ENCODE peak calls at places on chromosomes 3 and 15, in four cellular contexts. M is HepG2, C is GM12878, X is K562. E is an unnamed sample.

GRCh38 chr3:195906865-195907729 is 1.3 kb downstream of the TNK2 start:
- DNase-seq in X (no peak), M (no peak), C (peak), E (no peak)

GRCh38 chr3:30401971-30402370 is 204.4 kb upstream of the TGFBR2 start:
- DNase-seq in C (no peak), M (no peak), X (no peak), E (no peak)

GRCh38 chr3:73255609-73256029 is 194.2 kb downstream of the EBLN2 start:
- DNase-seq in C (no peak), X (peak), M (no peak), E (no peak)

GRCh38 chr3:115646027-115646690 is 22.8 kb downstream of the GAP43 start:
- DNase-seq in M (no peak), C (no peak), X (no peak), E (no peak)

GRCh38 chr3:181782306-181782924 is 70.7 kb downstream of the SOX2 start:
- DNase-seq in M (no peak), X (no peak), C (no peak), E (no peak)

GRCh38 chr3:36714343-36714742 is 50.0 kb downstream of the DCLK3 start:
- DNase-seq in C (no peak), X (no peak), M (no peak), E (no peak)

GRCh38 chr3:29922990-29923746 is 642.3 kb downstream of the RBMS3 start:
- DNase-seq in M (peak), X (no peak), C (no peak), E (no peak)

GRCh38 chr15:92893200-92893599 is 6.9 kb upstream of the CHD2 start:
- DNase-seq in C (no peak), M (no peak), X (no peak), E (no peak)

GRCh38 chr3:176919836-176920760 is 277.2 kb downstream of the TBL1XR1 start:
- DNase-seq in C (no peak), X (no peak), M (peak), E (no peak)

GRCh38 chr3:138854940-138855339 is 20.2 kb upstream of the PIK3CB start:
- DNase-seq in M (no peak), X (no peak), C (no peak), E (no peak)

GRCh38 chr3:172057624-172058023 is 18.2 kb downstream of the FNDC3B start:
- DNase-seq in M (no peak), X (no peak), C (no peak), E (no peak)

GRCh38 chr15:96270581-96271172 is 59.8 kb upstream of the NR2F2 start:
- DNase-seq in X (no peak), M (peak), C (no peak), E (no peak)

GRCh38 chr15:82159922-82160321 is 102.6 kb downstream of the EFL1 start:
- DNase-seq in C (no peak), X (no peak), M (no peak), E (no peak)

DNA sequence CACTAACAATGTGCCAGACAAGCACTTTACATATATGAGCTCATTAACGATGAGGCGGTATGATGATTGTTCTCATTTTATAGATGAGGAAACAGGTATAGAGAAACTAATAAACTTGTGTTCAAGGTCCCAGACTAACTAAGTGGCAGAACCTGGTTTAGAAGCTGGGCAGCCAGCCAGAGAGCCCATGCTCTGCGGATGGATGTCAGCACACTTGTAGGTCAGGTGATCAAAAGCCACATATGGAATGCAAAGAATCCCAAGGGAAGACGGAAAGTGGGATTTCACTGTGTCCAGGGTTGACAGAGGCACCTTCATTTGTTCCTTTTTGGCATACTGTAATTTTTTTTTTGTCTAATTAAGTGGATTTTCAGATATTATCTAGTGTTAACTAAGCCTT is 103.7 kb downstream of the EFL1 start:
- DNase-seq in C (no peak), X (no peak), M (no peak), E (no peak)
- TF ChIP-seq SP1 in C (no peak), X (no peak), M (no peak), E (no peak)

GRCh38 chr15:34783986-34784385 is 11.4 kb downstream of the ACTC1 start:
- DNase-seq in M (no peak), C (no peak), X (no peak), E (no peak)

GRCh38 chr15:34780725-34781124 is 14.6 kb downstream of the ACTC1 start:
- DNase-seq in M (no peak), X (no peak), C (no peak), E (no peak)

GRCh38 chr15:34783471-34783870 is 11.9 kb downstream of the ACTC1 start:
- DNase-seq in C (no peak), M (no peak), X (no peak), E (no peak)

GRCh38 chr15:34782901-34783300 is 12.4 kb downstream of the ACTC1 start:
- DNase-seq in M (no peak), C (no peak), X (no peak), E (no peak)
- TF ChIP-seq ESRRA in M (no peak), C (no peak), X (no peak), E (no peak)

GRCh38 chr3:19994796-19995195 is 17.3 kb downstream of the PP2D1 start:
- DNase-seq in M (no peak), X (no peak), C (no peak), E (no peak)
- TF ChIP-seq SP1 in M (no peak), X (no peak), C (no peak), E (no peak)

DNA sequence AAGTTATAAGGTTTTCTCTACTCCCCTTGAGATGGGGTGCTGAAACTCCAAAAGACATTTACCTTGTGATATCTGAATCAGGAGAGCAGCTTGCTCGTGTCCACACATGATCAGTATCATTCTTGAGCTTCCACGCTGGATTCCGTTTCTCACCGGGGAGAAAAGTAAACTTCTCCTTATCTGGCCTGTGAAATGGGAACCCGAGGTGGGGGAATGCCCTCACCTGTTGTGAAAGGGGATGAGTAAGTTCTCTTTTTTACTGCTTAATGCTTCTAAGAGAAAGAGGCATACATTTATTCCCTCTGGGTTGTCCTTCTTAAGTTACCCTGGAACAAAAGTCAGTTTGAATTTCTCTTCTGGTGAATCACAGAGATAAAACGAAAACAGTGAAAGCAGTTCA is 440.5 kb upstream of the ADAMTS9 start:
- DNase-seq in X (no peak), M (no peak), C (no peak), E (no peak)
- TF ChIP-seq ESRRA in X (no peak), M (no peak), C (no peak), E (no peak)

GRCh38 chr3:160564949-160565441 is 376 bp downstream of the KPNA4 start:
- DNase-seq in X (peak), C (no peak), M (peak), E (peak)
- TF ChIP-seq SP1 in X (no peak), C (no peak), M (no peak), E (no peak)

E was measured in WTC11.